ENCODE peak calls at places on chromosomes 7 and 10, in six cellular contexts. A is GM23248, N is tibial artery, J is GM06990, S is ovary, M is fibroblast of pulmonary artery. W is an unnamed sample.

GRCh38 chr10:5999440-6000165 is 22.3 kb upstream of the IL15RA start:
- DNase-seq in A (no peak), N (no peak), J (no peak), S (no peak), M (no peak), W (no peak)

GRCh38 chr10:80501913-80502521 is 35.7 kb upstream of the SH2D4B start:
- DNase-seq in A (no peak), N (no peak), J (no peak), S (no peak), M (no peak), W (no peak)

GRCh38 chr10:64977912-64978311 is 1456.7 kb downstream of the REEP3 start:
- DNase-seq in A (no peak), N (no peak), J (no peak), S (no peak), M (peak; percentile 2), W (no peak)

GRCh38 chr7:129351320-129351719 is 82.9 kb upstream of the STRIP2 start:
- DNase-seq in A (peak; percentile 52), N (no peak), J (no peak), S (no peak), M (peak; percentile 57), W (no peak)

GRCh38 chr10:33183658-33184057 is 150.8 kb downstream of the NRP1 start:
- DNase-seq in A (peak; percentile 26), N (no peak), J (no peak), S (no peak), M (no peak), W (no peak)

GRCh38 chr10:79025113-79025832 is 43.5 kb upstream of the ZMIZ1 start:
- DNase-seq in A (no peak), N (no peak), J (no peak), S (peak; percentile 7), M (no peak), W (peak; percentile 45)

GRCh38 chr7:142194201-142194600 is 63.7 kb downstream of the PRSS58 start:
- DNase-seq in A (peak; percentile 39), N (no peak), J (no peak), S (no peak), M (no peak), W (no peak)

GRCh38 chr7:74355091-74355490 is 65.9 kb downstream of the CLIP2 start:
- DNase-seq in A (peak; percentile 86), N (peak; percentile 44), J (no peak), S (peak; percentile 44), M (peak; percentile 91), W (peak; percentile 42)

GRCh38 chr10:44978570-44979280 is at the start of gene DEPP1:
- DNase-seq in A (peak; percentile 88), N (peak; percentile 97), J (no peak), S (peak; percentile 91), M (peak; percentile 95), W (peak; percentile 85)

GRCh38 chr7:75879771-75880184 is 944 bp downstream of the RHBDD2 start:
- DNase-seq in A (peak; percentile 53), N (no peak), J (no peak), S (no peak), M (peak; percentile 53), W (no peak)

GRCh38 chr7:91846436-91846835 is 34.1 kb downstream of the MTERF1 start:
- DNase-seq in A (peak; percentile 49), N (no peak), J (no peak), S (no peak), M (peak; percentile 11), W (no peak)

GRCh38 chr7:91843831-91844230 is 36.7 kb downstream of the MTERF1 start:
- DNase-seq in A (no peak), N (no peak), J (peak; percentile 18), S (no peak), M (no peak), W (no peak)

GRCh38 chr7:91850455-91850854 is 30.0 kb downstream of the MTERF1 start:
- DNase-seq in A (peak; percentile 55), N (no peak), J (no peak), S (no peak), M (peak; percentile 38), W (no peak)

GRCh38 chr7:91852263-91852741 is 28.2 kb downstream of the MTERF1 start:
- DNase-seq in A (peak; percentile 31), N (no peak), J (no peak), S (no peak), M (peak; percentile 47), W (no peak)

GRCh38 chr7:91847881-91848599 is 32.5 kb downstream of the MTERF1 start:
- DNase-seq in A (no peak), N (no peak), J (no peak), S (no peak), M (no peak), W (no peak)
- H3K4me3 ChIP-seq in A (no peak overlapping the region), N (no peak overlapping the region), J (no peak overlapping the region), S (no peak overlapping the region), M (no peak overlapping the region), W (no peak overlapping the region)

DNA sequence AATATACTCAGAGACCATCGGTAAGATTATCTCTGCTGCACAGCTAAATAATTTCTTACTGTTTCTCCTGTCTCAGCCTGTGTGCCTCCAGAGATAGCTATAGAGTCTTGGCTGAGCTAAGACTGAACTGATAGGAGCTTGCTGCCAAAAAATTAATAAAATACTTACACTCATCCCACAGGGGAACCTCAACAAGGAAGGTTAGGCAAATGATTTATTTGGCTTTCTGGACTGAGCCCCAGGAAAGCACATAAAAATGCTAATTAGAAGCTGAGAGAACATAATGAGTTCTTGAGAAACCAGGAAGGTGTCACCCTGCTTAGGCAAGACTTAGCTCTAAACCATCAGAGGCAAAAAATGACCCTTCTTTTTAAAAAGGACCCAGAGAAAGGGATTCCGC is 534.5 kb downstream of the TNS3 start:
- DNase-seq in A (no peak), N (no peak), J (no peak), S (no peak), M (no peak), W (no peak)
- H3K4me3 ChIP-seq in A (no peak overlapping the region), N (no peak overlapping the region), J (no peak overlapping the region), S (no peak overlapping the region), M (no peak overlapping the region), W (no peak overlapping the region)

DNA sequence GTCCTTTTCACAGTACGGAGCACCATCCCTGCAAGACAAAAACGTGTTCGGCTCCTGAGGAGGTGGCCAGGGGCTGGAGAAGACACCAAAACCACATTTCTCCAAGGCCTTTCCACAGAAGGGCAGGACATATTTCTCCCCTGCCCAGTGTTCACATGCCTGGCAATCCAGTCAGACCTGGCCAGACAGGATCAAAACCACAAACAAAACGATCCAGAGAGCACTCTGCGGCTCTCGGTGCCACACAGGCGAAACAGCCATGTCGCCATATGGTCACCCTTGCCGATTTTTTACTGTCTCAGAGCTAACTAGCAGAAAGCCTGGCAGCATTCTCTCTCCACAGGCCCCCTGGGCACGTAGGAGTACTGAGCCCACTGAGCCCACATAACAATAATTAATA is 113.0 kb downstream of the ABLIM1 start:
- DNase-seq in A (no peak), N (no peak), J (no peak), S (no peak), M (no peak), W (no peak)
- H3K4me3 ChIP-seq in A (no peak overlapping the region), N (no peak overlapping the region), J (no peak overlapping the region), S (no peak overlapping the region), M (no peak overlapping the region), W (no peak overlapping the region)

DNA sequence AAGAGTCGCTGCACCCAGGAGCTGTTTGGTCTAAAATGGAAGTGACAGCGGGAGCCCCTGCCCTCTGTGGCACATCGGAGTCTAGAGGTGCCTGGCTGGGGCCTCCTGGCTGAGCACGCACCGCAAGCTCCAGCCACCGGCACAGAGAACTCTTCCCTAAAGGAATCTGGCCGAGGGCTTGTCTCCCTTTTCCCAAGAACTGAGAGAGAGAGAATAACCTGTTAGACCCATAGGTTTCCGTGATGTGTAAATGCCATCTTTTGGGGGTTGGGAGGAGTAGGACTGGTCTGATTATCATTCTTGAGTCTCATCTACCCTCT is 47.3 kb downstream of the PROSER2 start:
- DNase-seq in A (no peak), N (no peak), J (no peak), S (no peak), M (no peak), W (no peak)
- H3K4me3 ChIP-seq in A (no peak overlapping the region), N (peak overlapping the region; percentile 43), J (no peak overlapping the region), S (no peak overlapping the region), M (no peak overlapping the region), W (peak overlapping the region; percentile 36)

DNA sequence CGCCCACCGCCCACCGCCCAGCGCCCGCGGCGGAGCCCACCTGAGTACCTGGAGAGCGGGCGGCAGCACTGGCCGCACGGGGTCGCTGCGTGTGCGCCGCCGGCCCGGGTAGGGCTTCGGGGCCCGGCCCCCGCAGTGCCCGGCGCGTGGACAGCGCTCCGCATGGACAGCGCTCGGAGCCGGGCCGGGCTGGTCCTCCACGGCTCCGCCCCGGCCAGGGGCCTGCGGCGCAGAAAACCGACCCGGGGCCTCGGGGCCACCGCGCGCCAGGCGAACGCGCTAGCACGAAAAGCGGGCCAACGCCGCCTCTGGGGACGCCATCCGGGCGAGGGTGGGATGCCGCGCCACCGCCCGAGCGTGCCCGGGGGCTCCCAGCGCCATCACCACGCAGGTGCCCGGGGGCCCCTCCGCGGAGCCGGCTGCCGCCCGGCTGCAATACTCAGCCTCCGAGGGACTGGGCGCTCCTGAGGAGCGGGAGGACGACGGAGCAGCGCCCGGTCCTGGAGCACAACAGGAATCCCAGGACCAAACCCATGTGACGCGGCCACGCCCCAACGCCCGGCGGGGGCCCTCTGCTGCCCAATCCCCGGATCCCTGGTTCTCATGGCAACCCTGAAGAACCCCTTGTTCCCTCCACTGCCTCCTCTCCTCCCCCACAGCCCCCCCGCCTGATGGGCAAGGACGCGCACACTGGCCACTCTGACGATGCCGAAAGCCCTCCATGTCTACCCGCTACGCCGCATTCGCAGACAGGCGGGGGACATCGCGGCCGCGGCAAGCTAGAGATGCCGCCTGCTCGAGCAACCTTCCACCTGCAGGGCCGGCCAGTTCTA is at the start of gene GRB10:
- DNase-seq in A (peak; percentile 76), N (no peak), J (no peak), S (peak; percentile 43), M (peak; percentile 36), W (peak; percentile 84)
- H3K4me3 ChIP-seq in A (peak within 1 kb of the TSS; percentile 74), N (peak within 1 kb of the TSS; percentile 62), J (no peak within 1 kb of the TSS), S (peak within 1 kb of the TSS; percentile 46), M (peak within 1 kb of the TSS; percentile 49), W (peak within 1 kb of the TSS; percentile 69)

W was measured in dorsolateral prefrontal cortex.